ENCODE peak calls at places on chromosomes 7 and 10, in five cellular contexts. One of them, this sample, is unnamed.

GRCh38 chr10:72084094-72084459 is 4.3 kb downstream of the SPOCK2 start:
- DNase-seq in aorta: no peak
- DNase-seq in HT1080: no peak
- DNase-seq in germinal center: no peak
- DNase-seq in NCI-H1417: no peak
- DNase-seq in this sample: peak; percentile 14

GRCh38 chr7:74002474-74003017 is 25.4 kb upstream of the ELN start:
- DNase-seq in germinal center: no peak
- DNase-seq in HT1080: peak; percentile 88
- DNase-seq in aorta: peak; percentile 92
- DNase-seq in NCI-H1417: no peak
- DNase-seq in this sample: no peak

GRCh38 chr10:128551475-128551874 is 425.3 kb upstream of the MKI67 start:
- DNase-seq in germinal center: no peak
- DNase-seq in aorta: no peak
- DNase-seq in HT1080: no peak
- DNase-seq in NCI-H1417: no peak
- DNase-seq in this sample: no peak

GRCh38 chr10:82821043-82821442 is 946.0 kb downstream of the NRG3 start:
- DNase-seq in NCI-H1417: no peak
- DNase-seq in aorta: no peak
- DNase-seq in germinal center: no peak
- DNase-seq in HT1080: no peak
- DNase-seq in this sample: no peak

GRCh38 chr10:96512524-96512991 is 1.2 kb downstream of the TLL2 start:
- DNase-seq in aorta: no peak
- DNase-seq in germinal center: peak; percentile 47
- DNase-seq in NCI-H1417: peak; percentile 48
- DNase-seq in HT1080: no peak
- DNase-seq in this sample: no peak

GRCh38 chr7:2886900-2887299 is 42.8 kb upstream of the GNA12 start:
- DNase-seq in NCI-H1417: peak; percentile 81
- DNase-seq in aorta: no peak
- DNase-seq in germinal center: peak; percentile 71
- DNase-seq in HT1080: peak; percentile 68
- DNase-seq in this sample: peak; percentile 92

GRCh38 chr10:131735577-131735976 is 165.2 kb upstream of the PPP2R2D start:
- DNase-seq in NCI-H1417: no peak
- DNase-seq in HT1080: no peak
- DNase-seq in aorta: peak; percentile 18
- DNase-seq in germinal center: no peak
- DNase-seq in this sample: no peak

GRCh38 chr10:58372630-58373445 is 12.4 kb upstream of the TFAM start:
- DNase-seq in HT1080: no peak
- DNase-seq in aorta: no peak
- DNase-seq in NCI-H1417: peak; percentile 2
- DNase-seq in germinal center: no peak
- DNase-seq in this sample: no peak

GRCh38 chr7:105439174-105439893 is 50.6 kb upstream of the SRPK2 start:
- DNase-seq in NCI-H1417: peak; percentile 35
- DNase-seq in aorta: no peak
- DNase-seq in germinal center: no peak
- DNase-seq in HT1080: peak; percentile 77
- DNase-seq in this sample: no peak

GRCh38 chr7:82594665-82595064 is 151.1 kb upstream of the CACNA2D1 start:
- DNase-seq in germinal center: no peak
- DNase-seq in HT1080: no peak
- DNase-seq in aorta: no peak
- DNase-seq in NCI-H1417: peak; percentile 97
- DNase-seq in this sample: peak; percentile 68

GRCh38 chr10:72336259-72337038 is 18.3 kb downstream of the DNAJB12 start:
- DNase-seq in germinal center: no peak
- DNase-seq in aorta: no peak
- DNase-seq in HT1080: no peak
- DNase-seq in NCI-H1417: no peak
- DNase-seq in this sample: no peak

GRCh38 chr7:151677581-151678226 is 158.0 kb upstream of the RHEB start:
- DNase-seq in germinal center: no peak
- DNase-seq in HT1080: no peak
- DNase-seq in aorta: no peak
- DNase-seq in NCI-H1417: no peak
- DNase-seq in this sample: no peak

GRCh38 chr7:106844286-106844997 is 20.6 kb upstream of the PIK3CG start:
- DNase-seq in aorta: no peak
- DNase-seq in HT1080: no peak
- DNase-seq in germinal center: no peak
- DNase-seq in NCI-H1417: no peak
- DNase-seq in this sample: no peak